ENCODE peak calls at places on chromosome 13, in ten cellular contexts. M is GM23248, X is GM23338, R is PC-3, W is OCI-LY7, Q is HCT116, G is MM.1S, Z is SK-N-SH, D is PC-9, I is hepatocyte. F is an unnamed sample. For H3K9me2, the result is how much of the 10 kb centered on the place peaks cover.

GRCh38 chr13:100721885-100722512 is 47.4 kb upstream of the TMTC4 start:
- DNase-seq in M (peak), G (peak), I (peak), R (peak), D (peak), X (peak), Q (peak), Z (peak), W (peak), F (peak)

GRCh38 chr13:110371550-110372465 is 64.7 kb downstream of the COL4A2 start:
- DNase-seq in G (no peak), Z (peak), R (no peak), Q (no peak), I (no peak), M (no peak), X (no peak), D (no peak), W (no peak), F (no peak)

GRCh38 chr13:58300224-58300623 is 668.7 kb downstream of the PCDH17 start:
- DNase-seq in D (no peak), R (no peak), I (no peak), Q (no peak), G (no peak), X (no peak), W (no peak), M (no peak), Z (no peak), F (no peak)

GRCh38 chr13:71587778-71588177 is 279.2 kb downstream of the DACH1 start:
- DNase-seq in M (no peak), D (no peak), Q (no peak), X (no peak), G (no peak), Z (no peak), I (no peak), W (no peak), R (no peak), F (no peak)

GRCh38 chr13:51804295-51805172 is 571 bp upstream of the DHRS12 start:
- DNase-seq in I (peak), Q (no peak), R (no peak), G (no peak), D (no peak), M (peak), Z (peak), X (no peak), W (no peak), F (peak)

GRCh38 chr13:103002279-103002678 is 63.9 kb downstream of the SLC10A2 start:
- DNase-seq in Q (no peak), W (no peak), R (no peak), X (no peak), M (no peak), D (peak), Z (no peak), I (peak), G (no peak), F (no peak)

GRCh38 chr13:21453352-21454089 is 5.6 kb downstream of the ZDHHC20 start:
- DNase-seq in X (no peak), D (no peak), R (no peak), Q (no peak), G (no peak), M (peak), I (no peak), Z (no peak), W (no peak), F (no peak)

GRCh38 chr13:111384441-111385181 is 64.2 kb downstream of the TEX29 start:
- DNase-seq in I (no peak), X (no peak), R (no peak), Q (no peak), W (no peak), G (no peak), D (no peak), Z (no peak), M (no peak), F (no peak)

GRCh38 chr13:30923423-30923822 is 9.0 kb upstream of the TEX26 start:
- DNase-seq in R (no peak), Q (no peak), D (no peak), G (no peak), Z (no peak), X (no peak), M (no peak), I (no peak), W (no peak), F (no peak)

GRCh38 chr13:52644108-52644507 is 1.9 kb downstream of the HNRNPA1L2 start:
- DNase-seq in M (peak), G (no peak), D (no peak), Z (no peak), R (peak), W (no peak), I (no peak), Q (no peak), X (no peak), F (no peak)

GRCh38 chr13:24220086-24220703 is 59.7 kb downstream of the SPATA13 start:
- DNase-seq in W (peak), Z (peak), R (peak), D (peak), M (peak), X (peak), Q (peak), G (peak), I (peak), F (peak)

GRCh38 chr13:51556740-51557139 is 27.5 kb upstream of the WDFY2 start:
- DNase-seq in X (no peak), M (no peak), I (no peak), Q (no peak), D (no peak), Z (no peak), G (no peak), R (no peak), W (no peak), F (peak)

GRCh38 chr13:92463134-92463533 is 763.5 kb upstream of the GPC6 start:
- DNase-seq in M (no peak), W (no peak), Z (no peak), G (no peak), R (no peak), D (no peak), X (no peak), Q (no peak), I (no peak), F (no peak)

GRCh38 chr13:32538234-32538620 is 368 bp downstream of the N4BP2L2 start:
- DNase-seq in D (no peak), X (no peak), G (peak), R (no peak), I (peak), M (peak), Z (peak), Q (no peak), W (no peak), F (peak)

GRCh38 chr13:42539670-42540069 is 34.3 kb upstream of the TNFSF11 start:
- DNase-seq in M (peak), G (no peak), W (no peak), Q (no peak), R (peak), Z (no peak), I (no peak), X (peak), D (no peak), F (no peak)

GRCh38 chr13:31631071-31631470 is 108.3 kb upstream of the RXFP2 start:
- DNase-seq in M (peak), Q (no peak), I (no peak), X (no peak), G (no peak), R (no peak), W (no peak), D (no peak), Z (no peak), F (no peak)

GRCh38 chr13:107301724-107302374 is 733.9 kb upstream of the ARGLU1 start:
- DNase-seq in R (peak), X (peak), G (no peak), Q (no peak), D (no peak), M (peak), W (no peak), I (no peak), Z (no peak), F (no peak)

GRCh38 chr13:110254151-110254679 is 52.7 kb downstream of the COL4A1 start:
- DNase-seq in I (no peak), Q (no peak), Z (no peak), X (no peak), D (no peak), R (no peak), W (no peak), G (no peak), M (no peak), F (no peak)

GRCh38 chr13:114131581-114132418 is 623 bp downstream of the RASA3 start:
- DNase-seq in X (peak), R (no peak), D (no peak), I (no peak), Z (peak), M (peak), Q (no peak), G (no peak), W (no peak), F (peak)

GRCh38 chr13:41554626-41555386 is 97.5 kb downstream of the RGCC start:
- DNase-seq in M (no peak), G (no peak), R (no peak), X (no peak), D (no peak), W (peak), I (no peak), Z (no peak), Q (no peak), F (no peak)

GRCh38 chr13:40352385-40352778 is 314.1 kb downstream of the FOXO1 start:
- DNase-seq in M (peak), X (no peak), D (no peak), R (no peak), I (no peak), Q (no peak), Z (no peak), W (no peak), G (no peak), F (no peak)

GRCh38 chr13:73056054-73056962 is 2.5 kb upstream of the KLF5 start:
- DNase-seq in I (peak), G (no peak), W (no peak), D (peak), R (peak), X (no peak), Q (peak), M (peak), Z (no peak), F (no peak)

GRCh38 chr13:39385621-39386231 is 217.3 kb downstream of the LHFPL6 start:
- DNase-seq in G (no peak), X (peak), Z (no peak), M (no peak), D (no peak), W (no peak), R (no peak), I (no peak), Q (no peak), F (no peak)

GRCh38 chr13:101718496-101718895 is 266.0 kb downstream of the ITGBL1 start:
- DNase-seq in W (no peak), X (no peak), R (no peak), M (no peak), I (no peak), Z (no peak), Q (no peak), G (no peak), D (no peak), F (no peak)

GRCh38 chr13:83065136-83065535 is 817.1 kb downstream of the SLITRK1 start:
- DNase-seq in W (no peak), I (peak), G (no peak), X (no peak), R (no peak), Q (no peak), Z (no peak), D (no peak), M (peak), F (no peak)

GRCh38 chr13:112143046-112143752 is 76.2 kb downstream of the SOX1 start:
- DNase-seq in M (no peak), X (no peak), W (no peak), R (no peak), Q (no peak), I (no peak), G (no peak), D (no peak), Z (no peak), F (no peak)

GRCh38 chr13:61414686-61415664 is 674 bp downstream of the PCDH20 start:
- DNase-seq in G (no peak), M (no peak), Z (peak), X (peak), I (peak), W (no peak), D (peak), R (peak), Q (no peak), F (no peak)

GRCh38 chr13:40341501-40341900 is 324.9 kb downstream of the FOXO1 start:
- DNase-seq in G (no peak), X (no peak), Q (no peak), W (no peak), R (no peak), Z (no peak), D (no peak), I (no peak), M (no peak), F (peak)

GRCh38 chr13:27425151-27425917 is 915 bp downstream of the GTF3A start:
- DNase-seq in I (no peak), Q (no peak), Z (no peak), M (peak), D (peak), W (peak), R (peak), X (no peak), G (no peak), F (peak)

GRCh38 chr13:76319921-76320320 is 566.3 kb downstream of the KCTD12 start:
- DNase-seq in M (no peak), I (no peak), W (no peak), R (no peak), Q (no peak), Z (no peak), G (no peak), X (no peak), D (no peak), F (no peak)

GRCh38 chr13:106156468-106156867 is 379.0 kb downstream of the EFNB2 start:
- DNase-seq in Z (no peak), W (no peak), Q (peak), X (no peak), I (peak), M (peak), R (peak), G (no peak), D (peak), F (no peak)

GRCh38 chr13:34863360-34864135 is 78.5 kb upstream of the NBEA start:
- DNase-seq in X (no peak), G (no peak), Q (peak), M (peak), R (peak), D (peak), Z (no peak), I (peak), W (no peak), F (no peak)

GRCh38 chr13:34310539-34310938 is 492.6 kb downstream of the RFC3 start:
- DNase-seq in X (no peak), Z (peak), R (no peak), D (no peak), M (no peak), I (no peak), G (no peak), W (no peak), Q (no peak), F (no peak)

GRCh38 chr13:98370806-98371553 is 193.9 kb upstream of the RNF113B start:
- DNase-seq in I (peak), X (no peak), G (no peak), D (no peak), R (no peak), W (no peak), Z (no peak), M (peak), Q (no peak), F (no peak)

GRCh38 chr13:27679396-27679795 is 57.7 kb downstream of the POLR1D start:
- DNase-seq in Q (no peak), Z (no peak), W (no peak), G (no peak), I (no peak), D (no peak), X (no peak), R (peak), M (no peak), F (no peak)

GRCh38 chr13:85729296-85729695 is 69.9 kb downstream of the SLITRK6 start:
- DNase-seq in M (no peak), Q (no peak), W (no peak), Z (no peak), X (no peak), G (no peak), D (no peak), I (no peak), R (peak), F (no peak)

GRCh38 chr13:110398564-110399507 is 91.8 kb downstream of the COL4A2 start:
- DNase-seq in Z (no peak), R (no peak), W (no peak), G (no peak), M (peak), Q (no peak), I (no peak), X (no peak), D (no peak), F (no peak)

GRCh38 chr13:27921421-27921960 is 1.7 kb downstream of the PDX1 start:
- DNase-seq in I (no peak), R (no peak), M (no peak), Q (no peak), G (no peak), W (no peak), D (no peak), Z (peak), X (peak), F (no peak)

GRCh38 chr13:96967248-96967745 is 27.0 kb downstream of the OXGR1 start:
- DNase-seq in W (peak), M (peak), R (peak), Z (no peak), X (peak), G (peak), D (no peak), I (no peak), Q (peak), F (peak)

GRCh38 chr13:44471686-44472085 is 98.1 kb downstream of the SERP2 start:
- DNase-seq in D (no peak), Z (no peak), W (no peak), R (peak), M (peak), X (no peak), G (no peak), Q (no peak), I (no peak), F (no peak)
- H3K4me2 ChIP-seq in D (peak), Z (peak), W (no peak), R (peak), M (peak), X (no peak), G (no peak), Q (peak), I (no peak), F (no peak)

GRCh38 chr13:50277127-50277526 is 261.9 kb downstream of the KCNRG start:
- DNase-seq in G (no peak), W (no peak), Z (no peak), I (no peak), D (no peak), M (no peak), X (no peak), R (no peak), Q (no peak), F (no peak)
- H3K9me2 ChIP-seq in G (under half), W (under half), Z (under half), I (under half), D (under half), M (under half), X (under half), R (under half), Q (under half), F (under half)

DNA sequence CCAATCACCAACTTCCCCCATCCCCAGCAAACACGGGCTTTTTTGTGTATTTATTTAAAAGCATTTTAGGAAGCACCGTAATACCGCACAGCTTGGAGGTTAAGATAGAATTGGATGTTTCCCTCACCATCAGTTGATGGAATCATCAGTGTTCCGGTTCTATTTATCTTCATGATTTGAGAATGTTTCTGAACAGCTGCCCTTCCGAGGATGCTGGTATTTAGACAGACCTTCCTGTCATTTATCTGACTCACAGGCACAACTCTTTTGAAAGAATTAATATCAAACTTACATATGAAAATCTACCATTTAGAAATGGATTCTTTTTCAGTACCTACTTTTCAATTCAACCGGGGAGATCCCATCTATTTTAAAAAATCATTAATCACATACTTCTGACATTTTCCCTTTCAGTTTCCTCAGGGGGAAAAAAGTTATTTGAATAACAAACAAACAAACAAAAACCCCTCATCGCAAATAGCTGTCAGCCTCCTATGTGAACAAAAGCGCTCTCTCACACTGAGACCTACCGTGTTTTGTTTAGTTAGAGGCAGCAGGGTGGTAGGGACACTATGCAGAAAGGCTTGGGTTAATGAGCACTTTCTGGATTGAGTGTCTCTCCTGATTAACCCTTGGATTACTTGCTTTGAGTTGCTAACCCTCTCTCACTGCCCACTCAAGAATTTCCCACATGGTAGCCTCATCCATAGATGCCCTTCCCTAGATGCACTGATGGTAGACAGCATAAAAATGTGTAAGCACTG is 189.3 kb downstream of the TM9SF2 start:
- DNase-seq in D (no peak), I (no peak), R (no peak), M (no peak), Z (no peak), X (peak), Q (no peak), G (no peak), W (no peak), F (no peak)
- H3K4me3 ChIP-seq in D (no peak), I (no peak), R (no peak), M (no peak), Z (no peak), X (peak), Q (no peak), G (no peak), W (no peak), F (peak)

DNA sequence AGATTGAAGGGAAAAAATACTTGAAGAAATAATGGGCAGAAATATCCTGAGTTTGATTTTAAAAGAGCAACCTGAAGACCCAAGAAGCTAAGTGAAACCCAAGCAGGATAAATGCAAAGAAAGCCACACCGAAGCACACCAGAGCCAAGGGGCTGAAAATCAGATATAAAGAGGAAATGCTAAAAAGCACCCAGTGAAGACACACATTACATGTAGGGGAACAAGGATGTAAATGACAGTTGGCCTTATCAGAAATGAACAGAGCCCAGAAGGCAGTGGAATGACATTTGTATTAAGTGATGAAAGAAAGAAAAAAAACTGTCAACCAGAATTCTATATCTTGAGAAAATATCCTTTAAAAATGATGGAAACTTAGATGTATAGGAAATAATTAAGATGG is 139.1 kb downstream of the SLC7A1 start:
- DNase-seq in Q (no peak), D (no peak), R (no peak), I (no peak), M (no peak), Z (no peak), G (no peak), X (no peak), W (no peak), F (no peak)
- H3K4me2 ChIP-seq in Q (no peak), D (no peak), R (no peak), I (no peak), M (no peak), Z (no peak), G (no peak), X (no peak), W (no peak), F (no peak)